ENCODE peak calls at places on chromosomes 13 and 19, in ten cellular contexts. C is GM13976, M is thoracic aorta, X is glutamatergic neuron, V is epithelial cell of proximal tubule, L is tibial nerve, T is mucosa of descending colon, F is lung, D is AG09319, J is Panc1. B is an unnamed sample.

GRCh38 chr19:49335071-49335783 is at the start of gene CD37:
- DNase-seq in D (no peak), M (no peak), T (no peak), L (no peak), C (peak), F (no peak), J (no peak), X (no peak), V (no peak), B (no peak)

GRCh38 chr19:56253737-56254136 is 18.8 kb upstream of the EDDM13 start:
- DNase-seq in C (peak), J (peak), F (no peak), L (peak), D (peak), M (no peak), X (no peak), T (no peak), V (peak), B (peak)

GRCh38 chr13:110398564-110399507 is 91.8 kb downstream of the COL4A2 start:
- DNase-seq in L (no peak), X (no peak), D (no peak), T (no peak), J (no peak), C (no peak), V (no peak), F (no peak), M (no peak), B (no peak)

GRCh38 chr19:15286688-15287355 is 45.5 kb downstream of the BRD4 start:
- DNase-seq in V (no peak), J (no peak), L (no peak), D (no peak), F (no peak), C (no peak), M (no peak), T (no peak), X (no peak), B (no peak)

GRCh38 chr19:13865243-13865577 is 11.7 kb upstream of the NANOS3 start:
- DNase-seq in T (no peak), L (no peak), D (no peak), F (no peak), J (no peak), M (no peak), X (no peak), C (no peak), V (no peak), B (no peak)

GRCh38 chr19:3142292-3142670 is 6.4 kb downstream of the GNA15 start:
- DNase-seq in V (no peak), C (no peak), M (no peak), L (no peak), F (no peak), T (no peak), J (peak), D (peak), X (no peak), B (no peak)

GRCh38 chr19:14472202-14472961 is 2.8 kb downstream of the PTGER1 start:
- DNase-seq in V (no peak), J (no peak), M (no peak), X (peak), D (no peak), C (peak), T (peak), F (peak), L (peak), B (no peak)

GRCh38 chr13:103514188-103514587 is 448.0 kb upstream of the SLC10A2 start:
- DNase-seq in V (no peak), X (no peak), J (no peak), F (no peak), M (no peak), C (no peak), T (no peak), L (no peak), D (no peak), B (no peak)

GRCh38 chr13:28337196-28338045 is 157.5 kb downstream of the FLT1 start:
- DNase-seq in M (no peak), F (no peak), V (no peak), L (no peak), J (no peak), X (no peak), T (no peak), D (peak), C (no peak), B (no peak)

GRCh38 chr19:7705387-7706187 is 3.7 kb upstream of the FCER2 start:
- DNase-seq in F (peak), T (peak), V (no peak), C (peak), M (no peak), J (no peak), X (no peak), L (peak), D (no peak), B (no peak)

GRCh38 chr13:24693862-24694471 is 13.8 kb downstream of the ATP12A start:
- DNase-seq in D (no peak), V (no peak), L (peak), F (peak), J (no peak), M (no peak), T (no peak), X (peak), C (peak), B (no peak)

GRCh38 chr13:110168999-110169933 is 137.7 kb downstream of the COL4A1 start:
- DNase-seq in C (no peak), D (no peak), L (no peak), J (no peak), X (no peak), M (no peak), T (no peak), F (no peak), V (no peak), B (no peak)

GRCh38 chr13:23513460-23513859 is 56.8 kb upstream of the TNFRSF19 start:
- DNase-seq in L (no peak), T (no peak), D (no peak), V (no peak), F (no peak), X (no peak), C (no peak), M (no peak), J (no peak), B (no peak)

GRCh38 chr13:23512762-23513395 is 57.3 kb upstream of the TNFRSF19 start:
- DNase-seq in X (no peak), D (no peak), T (no peak), F (no peak), J (no peak), M (no peak), C (no peak), V (no peak), L (no peak), B (no peak)

GRCh38 chr13:23510544-23510916 is 59.7 kb upstream of the TNFRSF19 start:
- DNase-seq in J (no peak), M (no peak), V (peak), X (no peak), D (no peak), C (no peak), F (no peak), L (no peak), T (no peak), B (no peak)

GRCh38 chr13:23509781-23510543 is 60.2 kb upstream of the TNFRSF19 start:
- DNase-seq in C (no peak), F (no peak), L (no peak), X (no peak), M (no peak), D (no peak), J (no peak), T (no peak), V (peak), B (peak)

DNA sequence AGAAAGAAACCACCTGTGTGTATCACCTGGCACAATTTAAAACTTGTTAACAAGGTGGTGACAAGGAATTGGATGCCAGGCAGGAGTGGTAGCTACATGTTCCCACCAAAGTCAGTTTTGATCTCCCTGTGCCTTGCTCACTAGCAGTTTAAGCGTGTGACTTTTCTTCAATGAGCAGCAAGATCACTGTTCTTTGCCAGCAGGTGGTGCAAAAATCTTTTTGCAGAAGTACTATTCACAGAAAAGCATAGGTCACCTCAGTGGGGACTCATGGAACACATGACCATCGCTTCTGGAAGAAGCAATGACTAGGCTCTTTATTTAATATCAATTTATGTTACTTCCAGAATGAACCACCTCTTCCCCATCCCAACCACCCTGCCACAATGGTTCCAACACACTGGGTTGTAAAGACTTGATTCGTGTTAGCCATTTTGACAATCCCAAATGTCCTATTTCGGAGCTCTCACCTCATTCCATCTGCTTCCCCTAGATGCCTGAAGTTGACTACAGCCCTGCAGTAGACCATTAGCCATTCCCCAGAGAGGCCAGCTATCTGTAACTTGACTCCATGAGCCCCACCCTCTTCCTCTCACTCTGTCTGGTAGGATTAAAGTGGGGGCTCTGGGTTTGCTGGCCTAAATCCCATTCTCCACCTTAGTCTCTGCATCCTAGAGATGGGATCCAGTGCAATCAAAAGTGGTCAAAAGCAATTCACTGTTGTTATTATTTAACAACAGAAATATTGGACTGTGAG is 59.1 kb upstream of the TNFRSF19 start:
- DNase-seq in T (no peak), X (peak), J (no peak), M (no peak), V (peak), L (no peak), F (no peak), D (no peak), C (peak), B (no peak)
- TF ChIP-seq CTCF in T (no peak), X (peak), J (peak), M (no peak), V (peak), L (peak), F (no peak), D (no peak), C (peak), B (peak)

GRCh38 chr19:43934055-43934984 is 762 bp downstream of the ZNF45 start:
- DNase-seq in X (no peak), C (peak), V (no peak), D (no peak), L (no peak), T (no peak), J (no peak), F (no peak), M (no peak), B (no peak)
- TF ChIP-seq CTCF in X (no peak), C (no peak), V (no peak), D (peak), L (no peak), T (no peak), J (no peak), F (no peak), M (no peak), B (no peak)

GRCh38 chr13:99196466-99197256 is 4.0 kb upstream of the UBAC2 start:
- DNase-seq in F (no peak), V (no peak), X (no peak), C (no peak), J (no peak), M (no peak), T (no peak), L (no peak), D (no peak), B (no peak)
- TF ChIP-seq CTCF in F (no peak), V (peak), X (no peak), C (no peak), J (no peak), M (no peak), T (no peak), L (no peak), D (no peak), B (peak)

DNA sequence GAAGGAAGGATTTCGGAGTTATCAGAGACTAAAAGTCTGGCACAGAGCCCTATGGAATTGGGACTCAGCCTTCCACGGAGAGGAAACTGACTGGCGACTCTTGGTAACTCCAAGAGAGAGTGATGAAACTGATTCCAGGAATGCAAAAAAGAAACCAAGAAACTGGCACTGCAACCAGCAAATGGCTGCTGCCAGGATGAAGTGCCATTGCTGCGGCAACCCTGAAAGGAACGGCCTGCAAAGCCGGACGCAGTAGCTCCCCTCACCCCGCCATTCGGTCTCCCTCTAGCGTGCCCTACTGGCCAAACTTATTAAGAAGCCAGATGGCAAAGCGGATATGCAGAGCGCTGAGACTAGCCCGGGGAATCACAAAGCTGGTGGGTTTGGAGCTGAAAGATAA is 236.0 kb downstream of the PCDH9 start:
- DNase-seq in M (peak), L (peak), F (peak), C (peak), D (no peak), V (peak), J (no peak), T (peak), X (peak), B (peak)
- TF ChIP-seq CTCF in M (peak), L (peak), F (peak), C (peak), D (peak), V (peak), J (peak), T (no peak), X (peak), B (peak)

DNA sequence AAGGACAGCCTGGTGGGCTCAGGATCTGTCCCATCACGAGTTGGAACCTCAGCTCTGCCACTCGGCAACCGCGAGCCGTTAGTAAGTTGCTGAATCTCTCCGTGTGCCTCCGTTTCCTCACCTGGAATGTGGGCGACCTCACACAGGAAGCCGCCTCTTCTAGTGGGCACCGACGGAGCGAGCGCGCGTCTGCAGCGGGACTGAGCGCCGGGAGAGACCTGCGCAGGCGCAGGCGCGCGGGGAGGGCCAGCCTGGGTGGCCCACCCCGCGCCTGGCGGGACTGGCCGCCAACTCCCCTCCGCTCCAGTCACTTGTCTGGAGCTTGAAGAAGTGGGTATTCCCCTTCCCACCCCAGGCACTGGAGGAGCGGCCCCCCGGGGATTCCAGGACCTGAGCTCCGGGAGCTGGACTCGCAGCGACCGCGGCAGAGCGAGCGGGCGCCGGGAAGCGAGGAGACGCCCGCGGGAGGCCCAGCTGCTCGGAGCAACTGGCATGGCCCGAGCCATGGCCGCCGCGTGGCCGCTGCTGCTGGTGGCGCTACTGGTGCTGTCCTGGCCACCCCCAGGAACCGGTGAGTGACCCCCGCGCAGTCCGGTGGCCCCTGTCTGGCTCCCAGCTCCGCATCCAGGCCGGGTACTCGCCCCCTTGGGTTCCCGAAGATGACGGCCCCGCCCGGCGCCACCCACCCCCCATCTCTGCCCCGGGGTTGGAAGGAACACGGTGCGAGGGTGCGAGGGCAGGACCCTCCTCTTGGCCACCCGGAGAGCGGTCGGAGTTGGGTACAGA is at the start of gene PVR:
- DNase-seq in M (peak), T (peak), F (peak), X (peak), C (peak), L (no peak), D (no peak), V (no peak), J (peak), B (peak)
- TF ChIP-seq CTCF in M (no peak), T (no peak), F (no peak), X (no peak), C (no peak), L (peak), D (no peak), V (no peak), J (no peak), B (no peak)